ENCODE peak calls at places on chromosomes 7 and 10, in seven cellular contexts. F, Z, H, C, W, M and K are unnamed samples.

GRCh38 chr7:46385662-46386309 is 464.7 kb upstream of the IGFBP3 start:
- DNase-seq in F (no peak), Z (peak; percentile 90), H (peak; percentile 60), C (no peak), W (no peak), M (no peak), K (no peak)

GRCh38 chr10:10479465-10479864 is 538.2 kb upstream of the CELF2 start:
- DNase-seq in F (no peak), Z (no peak), H (no peak), C (no peak), W (no peak), M (no peak), K (no peak)

GRCh38 chr7:79774150-79774549 is 320.7 kb upstream of the MAGI2 start:
- DNase-seq in F (no peak), Z (peak; percentile 70), H (no peak), C (no peak), W (no peak), M (no peak), K (no peak)

GRCh38 chr7:553637-554111 is 34.0 kb upstream of the PDGFA start:
- DNase-seq in F (no peak), Z (no peak), H (no peak), C (no peak), W (no peak), M (no peak), K (no peak)

GRCh38 chr7:70092314-70093303 is 494.3 kb downstream of the AUTS2 start:
- DNase-seq in F (no peak), Z (no peak), H (no peak), C (no peak), W (no peak), M (peak; percentile 13), K (no peak)

GRCh38 chr10:33732176-33733025 is 397.9 kb upstream of the NRP1 start:
- DNase-seq in F (no peak), Z (no peak), H (no peak), C (no peak), W (no peak), M (no peak), K (no peak)

GRCh38 chr7:121504478-121504877 is 108.4 kb upstream of the FAM3C start:
- DNase-seq in F (no peak), Z (peak; percentile 85), H (no peak), C (no peak), W (no peak), M (no peak), K (no peak)

GRCh38 chr7:16961650-16962049 is 79.9 kb upstream of the AGR3 start:
- DNase-seq in F (no peak), Z (no peak), H (no peak), C (no peak), W (no peak), M (no peak), K (no peak)

GRCh38 chr10:100562008-100562672 is 26.4 kb downstream of the HIF1AN start:
- DNase-seq in F (peak; percentile 72), Z (peak; percentile 58), H (peak; percentile 59), C (peak; percentile 61), W (peak; percentile 50), M (peak; percentile 58), K (peak; percentile 89)

GRCh38 chr7:3095046-3095445 is 51.4 kb upstream of the CARD11 start:
- DNase-seq in F (peak; percentile 15), Z (no peak), H (no peak), C (peak; percentile 45), W (no peak), M (no peak), K (peak; percentile 65)

GRCh38 chr10:91135113-91135512 is 85.3 kb upstream of the PCGF5 start:
- DNase-seq in F (no peak), Z (no peak), H (no peak), C (no peak), W (no peak), M (no peak), K (no peak)

GRCh38 chr7:66146701-66147100 is 32.1 kb downstream of the CRCP start:
- DNase-seq in F (no peak), Z (peak; percentile 24), H (no peak), C (no peak), W (no peak), M (no peak), K (no peak)

GRCh38 chr7:99210265-99210970 is 2.5 kb upstream of the KPNA7 start:
- DNase-seq in F (no peak), Z (no peak), H (no peak), C (no peak), W (no peak), M (no peak), K (no peak)

GRCh38 chr10:72074413-72075183 is 13.8 kb downstream of the SPOCK2 start:
- DNase-seq in F (no peak), Z (no peak), H (no peak), C (no peak), W (no peak), M (no peak), K (no peak)

GRCh38 chr7:114354306-114354705 is 60.3 kb upstream of the FOXP2 start:
- DNase-seq in F (no peak), Z (no peak), H (no peak), C (no peak), W (no peak), M (no peak), K (no peak)

GRCh38 chr7:45241339-45242109 is 83.9 kb downstream of the RAMP3 start:
- DNase-seq in F (no peak), Z (no peak), H (no peak), C (no peak), W (no peak), M (no peak), K (no peak)

GRCh38 chr7:157679607-157680006 is 342.8 kb downstream of the DNAJB6 start:
- DNase-seq in F (no peak), Z (no peak), H (no peak), C (no peak), W (no peak), M (no peak), K (no peak)

GRCh38 chr10:14454629-14455028 is 123.9 kb upstream of the FRMD4A start:
- DNase-seq in F (no peak), Z (no peak), H (no peak), C (no peak), W (no peak), M (no peak), K (no peak)

GRCh38 chr7:7705316-7705715 is 13.1 kb downstream of the RPA3 start:
- DNase-seq in F (no peak), Z (no peak), H (no peak), C (no peak), W (no peak), M (no peak), K (no peak)

GRCh38 chr7:44156453-44157010 is 15.4 kb upstream of the MYL7 start:
- DNase-seq in F (no peak), Z (no peak), H (no peak), C (no peak), W (no peak), M (no peak), K (no peak)